ENCODE peak calls at places on chromosomes 7 and 10, in eight cellular contexts. T is left colon, C is M059J, R is T-helper 1 cell, B is DMS 273 treated with DMSO at 0.1 percent for 48 hours, O is NCI-H1417 treated with DMSO at 0.1 percent for 48 hours, W is GM06990, X is H7. L is an unnamed sample.

GRCh38 chr7:125357681-125358440 is 428.2 kb upstream of the POT1 start:
- DNase-seq in R (no peak), W (no peak), C (no peak), O (no peak), X (no peak), T (no peak), B (no peak), L (no peak)

GRCh38 chr7:7265676-7266075 is 83.3 kb downstream of the C1GALT1 start:
- DNase-seq in R (no peak), W (no peak), X (no peak), C (peak; percentile 27), T (no peak), O (no peak), B (no peak), L (peak; percentile 45)

GRCh38 chr7:111329367-111330234 is 232.7 kb downstream of the IMMP2L start:
- DNase-seq in B (no peak), C (peak; percentile 17), R (no peak), T (no peak), W (no peak), O (no peak), X (no peak), L (no peak)

GRCh38 chr10:58998924-58999713 is 177.3 kb upstream of the PHYHIPL start:
- DNase-seq in B (no peak), X (no peak), O (no peak), T (no peak), W (no peak), C (no peak), R (no peak), L (no peak)

GRCh38 chr7:26567263-26567662 is 275.6 kb downstream of the SNX10 start:
- DNase-seq in W (no peak), B (no peak), T (no peak), C (no peak), X (no peak), R (no peak), O (no peak), L (no peak)

GRCh38 chr7:134515569-134516468 is 11.5 kb upstream of the AKR1B10 start:
- DNase-seq in B (no peak), W (no peak), T (no peak), X (no peak), R (no peak), O (no peak), C (peak; percentile 97), L (peak; percentile 57)

GRCh38 chr10:35916791-35917190 is 274.7 kb upstream of the FZD8 start:
- DNase-seq in W (no peak), O (no peak), T (no peak), C (peak; percentile 9), B (no peak), X (no peak), R (no peak), L (no peak)

GRCh38 chr10:100847440-100847839 is 65.3 kb upstream of the SLF2 start:
- DNase-seq in R (no peak), C (peak; percentile 50), X (no peak), B (no peak), T (no peak), O (no peak), W (no peak), L (no peak)

GRCh38 chr10:79347894-79348639 is 798 bp downstream of the PPIF start:
- DNase-seq in X (peak; percentile 86), R (peak; percentile 48), C (peak; percentile 62), W (peak; percentile 90), B (no peak), T (peak; percentile 83), O (no peak), L (no peak)

GRCh38 chr10:72097448-72098300 is 9.3 kb upstream of the SPOCK2 start:
- DNase-seq in T (no peak), C (peak; percentile 95), O (no peak), R (no peak), W (no peak), X (no peak), B (no peak), L (peak; percentile 45)

GRCh38 chr10:29119374-29119773 is 169.5 kb upstream of the LYZL1 start:
- DNase-seq in W (no peak), T (peak; percentile 80), R (no peak), B (no peak), O (no peak), X (peak; percentile 85), C (peak; percentile 56), L (no peak)

GRCh38 chr10:89352039-89352597 is 24.3 kb downstream of the IFIT3 start:
- DNase-seq in W (peak; percentile 41), X (no peak), B (no peak), O (no peak), C (peak; percentile 94), R (no peak), T (no peak), L (no peak)

GRCh38 chr10:67033878-67034277 is 108.0 kb downstream of the LRRTM3 start:
- DNase-seq in B (no peak), T (no peak), R (no peak), X (no peak), O (no peak), C (peak; percentile 3), W (no peak), L (no peak)

GRCh38 chr7:44104880-44105771 is 981 bp downstream of the AEBP1 start:
- DNase-seq in T (no peak), W (no peak), R (no peak), B (no peak), C (peak; percentile 67), O (no peak), X (peak; percentile 91), L (no peak)

GRCh38 chr10:132714096-132714721 is 71.7 kb downstream of the NKX6-2 start:
- DNase-seq in R (peak; percentile 4), W (no peak), X (peak; percentile 92), T (no peak), B (no peak), O (no peak), C (peak; percentile 73), L (no peak)

GRCh38 chr7:140212100-140212881 is 35.5 kb upstream of the KDM7A start:
- DNase-seq in C (no peak), W (peak; percentile 74), R (no peak), O (no peak), B (no peak), X (peak; percentile 6), T (peak; percentile 78), L (no peak)

L was measured in esophagus muscularis mucosa.